ENCODE peak calls at places on chromosomes 3 and 15, in ten cellular contexts. Z is AG09309; H is PC-3; X is CD8-positive, alpha-beta T cell; N is neural progenitor cell; Q is transverse colon; S is colonic mucosa; D is cardiac fibroblast; M is AG10803; U is testis. K is an unnamed sample.

GRCh38 chr3:791442-791841 is 301.4 kb upstream of the CNTN6 start:
- DNase-seq in Z (no peak), H (no peak), X (no peak), N (no peak), Q (no peak), S (no peak), D (no peak), M (no peak), U (no peak), K (no peak)

GRCh38 chr15:66803182-66803729 is 101.2 kb downstream of the SMAD6 start:
- DNase-seq in Z (peak), H (peak), X (no peak), N (peak), Q (peak), S (peak), D (peak), M (peak), U (peak), K (peak)

GRCh38 chr3:178451799-178452198 is 84.4 kb upstream of the KCNMB2 start:
- DNase-seq in Z (no peak), H (no peak), X (no peak), N (no peak), Q (no peak), S (no peak), D (no peak), M (no peak), U (no peak), K (no peak)

GRCh38 chr3:63130625-63131024 is 147.5 kb upstream of the SYNPR start:
- DNase-seq in Z (no peak), H (no peak), X (no peak), N (peak), Q (no peak), S (no peak), D (no peak), M (no peak), U (no peak), K (no peak)

GRCh38 chr3:161414907-161415306 is 43.6 kb upstream of the SPTSSB start:
- DNase-seq in Z (no peak), H (no peak), X (no peak), N (no peak), Q (no peak), S (no peak), D (no peak), M (no peak), U (no peak), K (no peak)

GRCh38 chr3:59133350-59133749 is 83.5 kb upstream of the CFAP20DC start:
- DNase-seq in Z (peak), H (no peak), X (no peak), N (no peak), Q (no peak), S (no peak), D (no peak), M (peak), U (no peak), K (no peak)

GRCh38 chr15:22922003-22922402 is 58.2 kb downstream of the CYFIP1 start:
- DNase-seq in Z (no peak), H (peak), X (no peak), N (no peak), Q (no peak), S (no peak), D (no peak), M (no peak), U (no peak), K (no peak)

GRCh38 chr3:191985691-191986090 is 524.7 kb downstream of the PYDC2 start:
- DNase-seq in Z (no peak), H (peak), X (no peak), N (no peak), Q (no peak), S (no peak), D (no peak), M (no peak), U (no peak), K (no peak)

GRCh38 chr15:92907880-92908279 is 7.8 kb downstream of the CHD2 start:
- DNase-seq in Z (peak), H (peak), X (no peak), N (no peak), Q (no peak), S (no peak), D (peak), M (peak), U (peak), K (peak)

GRCh38 chr3:157667493-157667892 is 164.3 kb upstream of the VEPH1 start:
- DNase-seq in Z (no peak), H (no peak), X (no peak), N (no peak), Q (no peak), S (no peak), D (no peak), M (no peak), U (no peak), K (no peak)

GRCh38 chr3:154901263-154901662 is 178.9 kb upstream of the MME start:
- DNase-seq in Z (no peak), H (no peak), X (no peak), N (no peak), Q (no peak), S (no peak), D (no peak), M (peak), U (no peak), K (no peak)

GRCh38 chr15:62171882-62172281 is 6.8 kb upstream of the C2CD4B start:
- DNase-seq in Z (no peak), H (no peak), X (no peak), N (no peak), Q (no peak), S (no peak), D (no peak), M (no peak), U (no peak), K (no peak)

GRCh38 chr3:186361612-186362408 is at the start of gene DGKG:
- DNase-seq in Z (no peak), H (peak), X (no peak), N (peak), Q (peak), S (peak), D (peak), M (no peak), U (peak), K (no peak)

GRCh38 chr15:69003971-69004370 is 10.5 kb upstream of the NOX5 start:
- DNase-seq in Z (no peak), H (no peak), X (no peak), N (no peak), Q (no peak), S (no peak), D (no peak), M (no peak), U (no peak), K (no peak)

GRCh38 chr3:25441234-25441856 is 13.3 kb downstream of the RARB start:
- DNase-seq in Z (no peak), H (no peak), X (no peak), N (peak), Q (peak), S (peak), D (no peak), M (no peak), U (peak), K (no peak)

GRCh38 chr3:143241556-143241955 is 122.0 kb downstream of the CHST2 start:
- DNase-seq in Z (peak), H (no peak), X (no peak), N (no peak), Q (no peak), S (no peak), D (peak), M (peak), U (no peak), K (no peak)

GRCh38 chr3:49745986-49746385 is 22.2 kb upstream of the GMPPB start:
- DNase-seq in Z (peak), H (peak), X (no peak), N (no peak), Q (no peak), S (no peak), D (peak), M (no peak), U (no peak), K (no peak)

GRCh38 chr15:42146551-42147430 is 9.6 kb downstream of the PLA2G4F start:
- DNase-seq in Z (no peak), H (no peak), X (no peak), N (no peak), Q (no peak), S (no peak), D (no peak), M (no peak), U (no peak), K (no peak)

GRCh38 chr15:72368895-72369294 is 6.9 kb downstream of the HEXA start:
- DNase-seq in Z (no peak), H (no peak), X (no peak), N (no peak), Q (peak), S (no peak), D (no peak), M (no peak), U (peak), K (no peak)

GRCh38 chr3:107662109-107662477 is 139.3 kb downstream of the BBX start:
- DNase-seq in Z (no peak), H (peak), X (no peak), N (no peak), Q (no peak), S (peak), D (peak), M (peak), U (peak), K (no peak)

GRCh38 chr3:11915621-11916417 is 69.1 kb upstream of the TAMM41 start:
- DNase-seq in Z (no peak), H (no peak), X (no peak), N (no peak), Q (no peak), S (no peak), D (no peak), M (no peak), U (peak), K (no peak)

GRCh38 chr3:55959681-55960080 is 472.6 kb upstream of the WNT5A start:
- DNase-seq in Z (no peak), H (no peak), X (no peak), N (no peak), Q (no peak), S (no peak), D (no peak), M (no peak), U (no peak), K (no peak)

GRCh38 chr3:81666502-81667121 is 94.8 kb downstream of the GBE1 start:
- DNase-seq in Z (peak), H (peak), X (no peak), N (no peak), Q (no peak), S (no peak), D (peak), M (peak), U (no peak), K (no peak)

GRCh38 chr3:40771112-40771511 is 246.4 kb downstream of the ZNF621 start:
- DNase-seq in Z (no peak), H (no peak), X (no peak), N (no peak), Q (no peak), S (no peak), D (no peak), M (no peak), U (no peak), K (no peak)

GRCh38 chr3:67461667-67462142 is 192.7 kb downstream of the SUCLG2 start:
- DNase-seq in Z (no peak), H (peak), X (no peak), N (no peak), Q (no peak), S (no peak), D (peak), M (peak), U (no peak), K (no peak)

DNA sequence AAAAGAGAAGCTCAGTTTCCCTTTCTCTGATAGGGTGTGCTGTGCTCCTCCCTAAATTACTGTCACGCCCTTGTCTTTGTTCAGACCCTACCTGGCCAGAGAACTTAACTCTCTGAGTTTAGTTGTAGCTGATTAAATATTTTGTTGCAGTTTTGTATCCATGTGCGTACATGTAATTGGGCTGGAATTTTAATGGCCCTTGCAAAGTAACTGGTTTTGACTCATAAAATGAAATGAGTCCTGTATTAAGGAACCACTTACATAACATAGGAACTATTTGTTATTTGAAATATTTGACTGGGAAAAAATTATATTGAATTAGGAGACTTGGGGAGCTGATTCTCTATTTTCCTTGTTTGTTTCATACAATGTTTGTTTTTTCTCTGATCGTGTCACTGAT is 80.2 kb downstream of the LRRK1 start:
- DNase-seq in Z (peak), H (peak), X (no peak), N (no peak), Q (no peak), S (no peak), D (no peak), M (peak), U (no peak), K (no peak)
- TF ChIP-seq CTCF in Z (no peak), H (no peak), X (no peak), N (no peak), Q (no peak), S (no peak), D (no peak), M (no peak), U (no peak), K (no peak)

DNA sequence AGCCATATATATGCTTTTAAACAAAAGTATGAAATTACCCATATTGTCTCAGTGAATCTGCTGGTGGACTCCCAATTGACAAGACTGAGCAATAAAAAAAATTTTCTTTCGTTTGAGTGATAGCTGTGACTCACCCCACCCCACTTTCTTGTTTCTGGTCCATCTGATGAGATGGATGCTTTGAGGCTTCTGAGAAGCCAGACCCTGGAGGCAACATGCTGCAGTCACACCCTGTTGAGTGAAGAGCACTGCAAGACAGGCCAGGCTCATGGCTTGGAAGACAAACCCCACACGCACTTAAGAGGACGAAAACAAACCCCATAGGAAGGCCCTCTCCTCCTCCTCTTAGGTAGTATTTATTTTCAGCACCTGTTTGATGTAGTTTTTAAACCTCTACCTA is 276.0 kb upstream of the TTC14 start:
- DNase-seq in Z (no peak), H (no peak), X (no peak), N (no peak), Q (no peak), S (no peak), D (no peak), M (no peak), U (no peak), K (no peak)
- TF ChIP-seq CTCF in Z (no peak), H (no peak), X (no peak), N (no peak), Q (no peak), S (no peak), D (no peak), M (no peak), U (no peak), K (no peak)

GRCh38 chr3:39088889-39089288 is 18.5 kb downstream of the GORASP1 start:
- DNase-seq in Z (no peak), H (no peak), X (no peak), N (no peak), Q (no peak), S (no peak), D (no peak), M (no peak), U (no peak), K (no peak)
- TF ChIP-seq CTCF in Z (no peak), H (no peak), X (no peak), N (no peak), Q (no peak), S (no peak), D (no peak), M (no peak), U (no peak), K (no peak)

GRCh38 chr3:152703245-152703900 is 131.6 kb upstream of the P2RY1 start:
- DNase-seq in Z (no peak), H (no peak), X (no peak), N (no peak), Q (no peak), S (no peak), D (no peak), M (no peak), U (no peak), K (no peak)

GRCh38 chr3:152709659-152710058 is 125.3 kb upstream of the P2RY1 start:
- DNase-seq in Z (no peak), H (no peak), X (no peak), N (no peak), Q (no peak), S (no peak), D (no peak), M (no peak), U (no peak), K (no peak)

GRCh38 chr3:152707314-152707713 is 127.6 kb upstream of the P2RY1 start:
- DNase-seq in Z (no peak), H (no peak), X (no peak), N (no peak), Q (no peak), S (no peak), D (peak), M (no peak), U (no peak), K (no peak)
- TF ChIP-seq CTCF in Z (no peak), H (no peak), X (no peak), N (no peak), Q (no peak), S (no peak), D (no peak), M (no peak), U (no peak), K (no peak)

K was measured in kidney epithelial cell.